ENCODE peak calls at places on chromosome 16, in four cellular contexts. U, J, E and F are unnamed samples. For H3K9me3 and H3K4me1, the result is how much of the 10 kb centered on the place peaks cover.

GRCh38 chr16:54432481-54433229 is 146.1 kb upstream of the IRX3 start:
- DNase-seq in U (no peak), J (peak), E (no peak), F (no peak)

GRCh38 chr16:5678371-5678770 is 580.8 kb upstream of the EEF2KMT start:
- DNase-seq in U (peak), J (no peak), E (no peak), F (peak)

GRCh38 chr16:35636831-35637230 is 2177.4 kb downstream of the TP53TG3F start:
- DNase-seq in U (no peak), J (no peak), E (no peak), F (no peak)

GRCh38 chr16:6602401-6602800 is 730.2 kb upstream of the RBFOX1 start:
- DNase-seq in U (no peak), J (no peak), E (no peak), F (no peak)

GRCh38 chr16:72848759-72849664 is 198.9 kb downstream of the ZFHX3 start:
- DNase-seq in U (no peak), J (no peak), E (no peak), F (no peak)

GRCh38 chr16:11797957-11798299 is 870 bp upstream of the ZC3H7A start:
- DNase-seq in U (no peak), J (no peak), E (no peak), F (no peak)

GRCh38 chr16:12628526-12628925 is 175.2 kb downstream of the CPPED1 start:
- DNase-seq in U (no peak), J (no peak), E (no peak), F (no peak)

GRCh38 chr16:53817117-53817516 is 113.2 kb downstream of the FTO start:
- DNase-seq in U (no peak), J (no peak), E (no peak), F (no peak)

GRCh38 chr16:54422569-54422978 is 136.0 kb upstream of the IRX3 start:
- DNase-seq in U (no peak), J (no peak), E (no peak), F (no peak)

GRCh38 chr16:67177743-67178699 is 5.7 kb downstream of the MATCAP1 start:
- DNase-seq in U (peak), J (peak), E (no peak), F (peak)

GRCh38 chr16:1794908-1795666 is 1.6 kb upstream of the IGFALS start:
- DNase-seq in U (no peak), J (no peak), E (no peak), F (no peak)

GRCh38 chr16:27424772-27425498 is 23.0 kb downstream of the IL21R start:
- DNase-seq in U (no peak), J (no peak), E (no peak), F (no peak)

GRCh38 chr16:73071131-73071940 is 23.4 kb upstream of the ZFHX3 start:
- DNase-seq in U (peak), J (peak), E (no peak), F (no peak)

GRCh38 chr16:72837846-72838661 is 209.9 kb downstream of the ZFHX3 start:
- DNase-seq in U (no peak), J (no peak), E (no peak), F (no peak)

GRCh38 chr16:25106567-25107465 is 4.7 kb upstream of the LCMT1 start:
- DNase-seq in U (peak), J (peak), E (no peak), F (peak)

GRCh38 chr16:59058261-59058660 is 324.1 kb upstream of the GOT2 start:
- DNase-seq in U (no peak), J (no peak), E (no peak), F (no peak)

GRCh38 chr16:11446566-11447119 is 101.4 kb downstream of the RMI2 start:
- DNase-seq in U (no peak), J (no peak), E (no peak), F (no peak)

GRCh38 chr16:21598676-21599157 is 660 bp upstream of the METTL9 start:
- DNase-seq in U (no peak), J (no peak), E (no peak), F (no peak)

GRCh38 chr16:64356267-64356666 is 765.6 kb downstream of the CDH11 start:
- DNase-seq in U (no peak), J (no peak), E (no peak), F (no peak)

GRCh38 chr16:57262841-57263584 is 18.0 kb downstream of the ARL2BP start:
- DNase-seq in U (no peak), J (no peak), E (no peak), F (no peak)
- TF ChIP-seq SUZ12 in U (no peak), J (no peak), E (no peak), F (no peak)

GRCh38 chr16:88569985-88570690 is at the start of gene ZC3H18:
- DNase-seq in U (peak), J (peak), E (peak), F (peak)
- H3K9me3 ChIP-seq in U (under half), J (under half), E (under half), F (under half)

GRCh38 chr16:29810699-29811169 is 1.3 kb upstream of the PRRT2 start:
- DNase-seq in U (peak), J (no peak), E (no peak), F (no peak)

GRCh38 chr16:29809850-29810698 is 1.9 kb upstream of the PRRT2 start:
- DNase-seq in U (no peak), J (no peak), E (no peak), F (no peak)

GRCh38 chr16:29811896-29812665 is at the start of gene PRRT2:
- DNase-seq in U (peak), J (no peak), E (no peak), F (peak)

GRCh38 chr16:29812754-29813643 is 1.0 kb downstream of the PRRT2 start:
- DNase-seq in U (no peak), J (no peak), E (no peak), F (no peak)

DNA sequence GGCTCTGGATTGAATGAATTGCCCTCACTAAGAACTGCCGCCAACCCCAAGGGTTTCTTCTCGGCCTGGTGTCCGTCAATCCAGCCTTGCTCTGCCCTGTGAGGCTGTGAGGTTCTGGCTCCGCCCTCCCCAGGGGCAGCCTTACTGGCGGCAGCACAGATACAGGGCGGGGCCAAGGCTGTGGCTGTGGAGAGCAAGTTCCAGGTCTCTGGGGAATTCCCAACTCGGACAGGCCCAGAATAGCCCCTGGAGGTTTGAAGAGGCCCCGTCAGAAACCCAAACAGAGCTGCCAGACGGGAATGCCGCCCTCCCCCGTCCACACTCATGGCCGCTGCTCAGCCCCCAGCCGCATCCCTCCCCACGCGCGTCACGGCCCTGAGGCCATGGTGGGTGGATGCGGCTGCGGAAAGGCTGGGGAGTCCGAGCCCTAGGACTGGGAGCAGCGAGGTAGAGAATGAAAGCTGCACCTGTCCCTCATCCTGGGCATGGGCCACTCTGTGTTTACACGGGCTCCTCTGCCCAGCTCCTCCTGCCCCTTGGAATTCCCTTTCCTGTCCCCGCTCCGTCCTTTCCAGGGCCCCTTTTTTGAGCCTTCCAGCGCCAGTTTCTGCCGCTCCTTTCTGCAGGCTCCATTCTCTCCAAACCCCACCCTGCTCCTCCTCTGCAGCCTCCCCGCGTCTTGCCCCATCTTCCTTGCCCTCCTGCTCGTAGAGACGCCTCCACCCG is 660 bp upstream of the PRRT2 start:
- DNase-seq in U (peak), J (peak), E (peak), F (peak)
- H3K4me1 ChIP-seq in U (under half), J (half or more), E (under half), F (under half)

DNA sequence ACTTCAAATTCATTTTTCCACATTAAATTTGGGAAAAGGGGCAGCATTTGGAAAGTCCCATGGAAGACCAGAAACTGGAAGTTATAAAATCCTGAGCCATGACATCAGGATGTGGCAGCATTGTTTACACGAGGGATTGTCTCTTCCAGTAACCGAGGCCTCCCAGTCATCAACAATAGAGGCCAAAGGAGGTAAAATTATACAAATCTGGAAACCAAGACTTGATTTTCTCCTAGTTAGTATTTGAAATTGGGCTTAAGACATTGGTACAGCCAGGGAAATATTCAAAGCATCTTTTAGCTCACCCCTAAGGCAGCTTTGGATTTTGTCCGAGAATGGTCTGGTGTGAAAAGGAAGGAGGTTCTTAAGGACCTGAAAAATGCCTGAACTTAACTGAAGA is 251.6 kb upstream of the FOXF1 start:
- DNase-seq in U (no peak), J (no peak), E (no peak), F (no peak)
- TF ChIP-seq SUZ12 in U (no peak), J (no peak), E (no peak), F (no peak)